ENCODE peak calls at places on chromosome 11, in ten cellular contexts. U is tibial nerve, V is transverse colon, D is A549, M is NB4, A is testis, Q is HCT116, E is stomach, P is ovary, H is heart left ventricle. L is an unnamed sample.

GRCh38 chr11:71286701-71287643 is 34.6 kb upstream of the SHANK2 start:
- DNase-seq in V (peak), M (no peak), E (peak), Q (no peak), U (peak), H (no peak), A (no peak), P (no peak), D (peak), L (no peak)

GRCh38 chr11:2076441-2076840 is 62.7 kb downstream of the IGF2 start:
- DNase-seq in Q (no peak), P (no peak), A (peak), D (no peak), M (no peak), V (no peak), E (peak), U (no peak), H (no peak), L (no peak)

GRCh38 chr11:76927160-76927559 is 66.4 kb downstream of the ACER3 start:
- DNase-seq in M (no peak), D (no peak), P (no peak), U (no peak), E (no peak), Q (no peak), A (no peak), V (no peak), H (no peak), L (no peak)

GRCh38 chr11:92667446-92668165 is 301.8 kb upstream of the MTNR1B start:
- DNase-seq in P (no peak), V (no peak), H (no peak), U (no peak), E (no peak), Q (no peak), M (no peak), A (no peak), D (no peak), L (no peak)

GRCh38 chr11:80204021-80204420 is 763.2 kb upstream of the TENM4 start:
- DNase-seq in P (no peak), D (no peak), H (no peak), E (no peak), M (no peak), U (no peak), V (no peak), Q (no peak), A (no peak), L (no peak)

GRCh38 chr11:122984186-122985011 is 2.8 kb upstream of the BSX start:
- DNase-seq in A (peak), P (no peak), D (peak), H (no peak), E (no peak), Q (no peak), V (no peak), U (no peak), M (no peak), L (peak)

GRCh38 chr11:73907191-73907590 is 30.4 kb downstream of the PAAF1 start:
- DNase-seq in M (peak), E (no peak), D (peak), U (no peak), V (no peak), H (peak), A (no peak), Q (peak), P (no peak), L (peak)

GRCh38 chr11:24155792-24156191 is 341.1 kb upstream of the LUZP2 start:
- DNase-seq in P (no peak), E (no peak), D (no peak), Q (no peak), A (no peak), M (peak), U (no peak), V (no peak), H (no peak), L (peak)

GRCh38 chr11:76455331-76455730 is 10.5 kb downstream of the EMSY start:
- DNase-seq in V (no peak), D (no peak), M (no peak), Q (no peak), A (no peak), E (no peak), H (no peak), P (no peak), U (no peak), L (no peak)

GRCh38 chr11:37100008-37100407 is 502.0 kb upstream of the RAG2 start:
- DNase-seq in A (no peak), M (no peak), E (no peak), H (no peak), U (no peak), Q (no peak), D (no peak), V (no peak), P (no peak), L (no peak)

GRCh38 chr11:95697614-95698408 is 91.8 kb downstream of the FAM76B start:
- DNase-seq in V (no peak), E (no peak), Q (no peak), U (no peak), A (no peak), H (no peak), M (no peak), D (no peak), P (no peak), L (no peak)

GRCh38 chr11:59012942-59013256 is 73.2 kb upstream of the GLYATL1B start:
- DNase-seq in V (no peak), U (no peak), E (peak), A (no peak), M (no peak), D (no peak), Q (no peak), H (no peak), P (no peak), L (no peak)

GRCh38 chr11:2518112-2518982 is 73.5 kb downstream of the KCNQ1 start:
- DNase-seq in A (no peak), E (peak), P (peak), D (no peak), Q (no peak), M (no peak), H (no peak), V (peak), U (no peak), L (no peak)

GRCh38 chr11:75277211-75277805 is 36.7 kb downstream of the TPBGL start:
- DNase-seq in H (no peak), P (no peak), D (no peak), A (no peak), M (no peak), E (peak), Q (no peak), U (no peak), V (no peak), L (no peak)

GRCh38 chr11:84628871-84629625 is 998.1 kb downstream of the DLG2 start:
- DNase-seq in V (no peak), P (no peak), D (no peak), H (no peak), Q (no peak), A (no peak), M (no peak), E (no peak), U (no peak), L (no peak)

GRCh38 chr11:19601235-19601634 is 111.4 kb upstream of the NAV2 start:
- DNase-seq in U (no peak), D (no peak), Q (no peak), H (no peak), M (no peak), P (no peak), E (no peak), A (no peak), V (no peak), L (no peak)

GRCh38 chr11:92969634-92970347 is at the start of gene MTNR1B:
- DNase-seq in V (no peak), A (no peak), M (no peak), E (no peak), D (no peak), Q (no peak), U (no peak), P (no peak), H (no peak), L (no peak)

GRCh38 chr11:122229611-122230386 is 113.8 kb upstream of the BLID start:
- DNase-seq in D (no peak), A (peak), V (no peak), P (no peak), U (no peak), E (no peak), H (peak), Q (no peak), M (no peak), L (no peak)

GRCh38 chr11:11463397-11463796 is 110.3 kb upstream of the CSNK2A3 start:
- DNase-seq in D (no peak), A (no peak), V (no peak), H (no peak), P (no peak), Q (no peak), U (no peak), E (no peak), M (peak), L (no peak)

GRCh38 chr11:80529722-80530121 is 1088.9 kb upstream of the TENM4 start:
- DNase-seq in H (no peak), Q (no peak), D (no peak), A (no peak), E (no peak), V (no peak), P (no peak), U (no peak), M (no peak), L (no peak)

GRCh38 chr11:16239130-16240105 is 116.9 kb downstream of the SOX6 start:
- DNase-seq in A (no peak), M (no peak), H (no peak), V (no peak), U (no peak), Q (no peak), D (no peak), P (no peak), E (no peak), L (no peak)

GRCh38 chr11:100752371-100753073 is 65.4 kb downstream of the ARHGAP42 start:
- DNase-seq in U (no peak), M (no peak), E (no peak), P (no peak), Q (no peak), V (no peak), H (no peak), A (no peak), D (no peak), L (no peak)

GRCh38 chr11:67266424-67267187 is at the start of gene GRK2:
- DNase-seq in M (peak), A (no peak), E (peak), U (no peak), P (peak), H (no peak), D (peak), Q (no peak), V (no peak), L (peak)

GRCh38 chr11:120625565-120625964 is 114.0 kb downstream of the GRIK4 start:
- DNase-seq in U (no peak), H (no peak), A (no peak), M (no peak), P (no peak), Q (no peak), D (no peak), E (no peak), V (no peak), L (no peak)

GRCh38 chr11:74710291-74710938 is 20.8 kb downstream of the CHRDL2 start:
- DNase-seq in P (peak), E (no peak), V (no peak), A (peak), D (no peak), Q (no peak), U (no peak), M (no peak), H (no peak), L (no peak)

GRCh38 chr11:3984896-3985295 is 109.7 kb upstream of the RRM1 start:
- DNase-seq in Q (no peak), U (no peak), E (no peak), M (peak), H (no peak), D (no peak), V (no peak), P (peak), A (no peak), L (no peak)

GRCh38 chr11:18727499-18728236 is 1.7 kb upstream of the IGSF22 start:
- DNase-seq in P (peak), M (peak), E (no peak), V (peak), H (no peak), Q (peak), U (peak), D (peak), A (peak), L (peak)

GRCh38 chr11:11513438-11513837 is 108.4 kb downstream of the GALNT18 start:
- DNase-seq in E (no peak), D (peak), H (no peak), U (no peak), A (no peak), V (no peak), Q (no peak), P (no peak), M (no peak), L (no peak)

GRCh38 chr11:128521697-128522062 is 65.7 kb downstream of the ETS1 start:
- DNase-seq in H (no peak), M (no peak), P (peak), Q (no peak), E (no peak), D (no peak), V (no peak), A (no peak), U (no peak), L (no peak)

GRCh38 chr11:83193315-83194283 is at the start of gene ANKRD42:
- DNase-seq in H (peak), Q (peak), U (peak), M (peak), A (peak), E (peak), D (peak), V (peak), P (peak), L (peak)
- TF ChIP-seq POLR2A in H (no peak), Q (peak), U (peak), M (peak), A (peak), E (no peak), D (peak), V (peak), P (peak), L (peak)

GRCh38 chr11:63970902-63971301 is 3.5 kb upstream of the COX8A start:
- DNase-seq in A (no peak), V (no peak), U (no peak), Q (no peak), P (no peak), D (no peak), E (no peak), H (no peak), M (peak), L (no peak)

GRCh38 chr11:63979426-63979825 is 5.0 kb downstream of the COX8A start:
- DNase-seq in M (no peak), H (no peak), A (no peak), D (no peak), P (no peak), V (no peak), E (no peak), Q (no peak), U (no peak), L (no peak)

GRCh38 chr11:63978551-63979235 is 4.3 kb downstream of the COX8A start:
- DNase-seq in V (no peak), E (no peak), P (no peak), A (no peak), M (no peak), U (no peak), D (no peak), Q (no peak), H (no peak), L (no peak)

DNA sequence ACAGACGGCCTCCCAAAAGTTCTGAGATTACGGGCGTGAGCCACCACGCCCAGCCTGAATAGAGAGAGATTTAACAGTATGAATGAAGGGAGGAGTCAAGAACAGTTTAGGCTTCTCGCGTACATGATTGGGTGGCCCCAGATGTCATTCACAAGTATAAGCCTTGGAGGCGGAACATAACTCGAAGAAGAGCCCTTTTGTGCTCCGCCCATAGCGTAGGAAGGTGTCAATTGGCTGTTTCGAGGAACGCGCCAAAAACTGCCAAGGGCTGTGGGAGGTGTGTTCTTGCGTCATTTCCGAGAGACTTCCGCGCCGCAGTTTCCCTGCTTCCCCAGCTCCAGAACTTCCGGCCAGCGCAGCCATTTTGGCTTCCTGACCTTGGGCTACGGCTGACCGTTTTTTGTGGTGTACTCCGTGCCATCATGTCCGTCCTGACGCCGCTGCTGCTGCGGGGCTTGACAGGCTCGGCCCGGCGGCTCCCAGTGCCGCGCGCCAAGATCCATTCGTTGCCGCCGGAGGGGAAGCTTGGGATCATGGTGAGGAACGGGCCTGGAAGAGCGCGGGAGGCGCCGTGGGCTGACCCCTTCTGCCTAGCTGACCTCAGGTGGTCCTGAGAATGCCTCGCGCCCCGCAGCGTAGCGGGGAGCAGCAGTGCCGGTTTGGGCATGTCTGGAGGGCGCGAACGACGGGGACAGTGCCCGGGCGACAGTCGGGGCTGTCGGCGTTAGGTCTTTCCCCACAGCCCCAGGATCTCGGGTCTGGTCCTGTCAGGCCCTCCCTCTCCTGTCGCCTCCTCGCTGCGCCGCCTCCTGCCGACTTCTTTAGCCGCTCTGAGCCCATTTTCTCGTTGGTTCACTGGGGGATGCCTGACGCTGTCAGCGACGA is at the start of gene COX8A:
- DNase-seq in P (peak), E (peak), H (peak), Q (peak), D (peak), A (peak), M (peak), V (peak), U (peak), L (peak)
- TF ChIP-seq POLR2A in P (peak), E (no peak), H (no peak), Q (no peak), D (peak), A (no peak), M (peak), V (peak), U (no peak), L (peak)

DNA sequence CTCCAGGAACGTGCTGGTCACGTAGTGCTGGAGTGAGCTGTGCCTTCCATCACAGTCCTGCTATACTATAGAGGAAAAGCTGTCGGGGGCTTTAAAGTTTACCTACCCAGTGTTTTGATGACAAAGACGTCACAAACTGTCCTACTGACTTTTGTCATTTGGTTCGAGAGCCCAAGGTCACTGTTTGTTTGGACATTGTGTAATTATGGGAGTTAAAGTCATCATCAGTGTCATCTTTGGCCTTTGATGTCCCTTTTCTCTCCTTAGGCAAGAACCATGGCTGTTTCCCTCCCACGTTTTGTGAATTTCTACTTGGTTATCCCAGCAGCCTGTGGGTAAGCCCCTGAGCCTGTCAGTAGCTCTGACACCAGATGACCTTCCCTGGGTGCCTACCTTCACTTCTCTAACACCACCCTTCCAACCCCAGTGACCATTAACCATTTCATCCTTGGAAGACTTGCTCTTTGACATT is 59.3 kb downstream of the SLC1A2 start:
- DNase-seq in V (no peak), Q (no peak), P (no peak), M (no peak), A (no peak), E (no peak), D (no peak), H (no peak), U (peak), L (no peak)
- TF ChIP-seq POLR2A in V (no peak), Q (no peak), P (no peak), M (no peak), A (no peak), E (no peak), D (no peak), H (no peak), U (no peak), L (no peak)

DNA sequence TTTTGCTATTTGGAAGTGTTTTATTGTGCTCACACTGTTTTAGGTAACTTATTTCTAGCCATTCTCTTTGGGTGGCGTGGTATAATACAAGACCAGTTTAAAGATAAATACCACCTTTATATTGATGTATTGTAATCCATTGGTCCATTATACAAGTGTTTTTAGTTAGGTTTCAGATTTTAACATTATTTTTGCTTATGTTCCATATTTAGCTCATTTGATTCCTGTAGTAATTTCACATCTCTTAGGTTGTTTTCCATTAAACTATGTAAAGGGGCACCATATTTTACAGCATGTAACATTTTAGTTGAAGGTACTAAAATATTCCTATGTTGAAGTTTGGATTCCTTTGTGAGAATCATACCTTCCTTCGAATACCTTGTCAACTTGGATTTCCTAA is 20.1 kb downstream of the EED start:
- DNase-seq in U (no peak), Q (no peak), E (no peak), V (no peak), P (no peak), M (no peak), A (no peak), D (no peak), H (no peak), L (no peak)
- TF ChIP-seq POLR2A in U (no peak), Q (no peak), E (no peak), V (no peak), P (no peak), M (no peak), A (no peak), D (no peak), H (no peak), L (no peak)

GRCh38 chr11:45843158-45843924 is 3.9 kb upstream of the CRY2 start:
- DNase-seq in Q (peak), A (peak), P (peak), U (peak), E (peak), D (peak), M (peak), H (peak), V (peak), L (peak)
- TF ChIP-seq POLR2A in Q (no peak), A (no peak), P (peak), U (no peak), E (no peak), D (no peak), M (no peak), H (no peak), V (peak), L (no peak)

DNA sequence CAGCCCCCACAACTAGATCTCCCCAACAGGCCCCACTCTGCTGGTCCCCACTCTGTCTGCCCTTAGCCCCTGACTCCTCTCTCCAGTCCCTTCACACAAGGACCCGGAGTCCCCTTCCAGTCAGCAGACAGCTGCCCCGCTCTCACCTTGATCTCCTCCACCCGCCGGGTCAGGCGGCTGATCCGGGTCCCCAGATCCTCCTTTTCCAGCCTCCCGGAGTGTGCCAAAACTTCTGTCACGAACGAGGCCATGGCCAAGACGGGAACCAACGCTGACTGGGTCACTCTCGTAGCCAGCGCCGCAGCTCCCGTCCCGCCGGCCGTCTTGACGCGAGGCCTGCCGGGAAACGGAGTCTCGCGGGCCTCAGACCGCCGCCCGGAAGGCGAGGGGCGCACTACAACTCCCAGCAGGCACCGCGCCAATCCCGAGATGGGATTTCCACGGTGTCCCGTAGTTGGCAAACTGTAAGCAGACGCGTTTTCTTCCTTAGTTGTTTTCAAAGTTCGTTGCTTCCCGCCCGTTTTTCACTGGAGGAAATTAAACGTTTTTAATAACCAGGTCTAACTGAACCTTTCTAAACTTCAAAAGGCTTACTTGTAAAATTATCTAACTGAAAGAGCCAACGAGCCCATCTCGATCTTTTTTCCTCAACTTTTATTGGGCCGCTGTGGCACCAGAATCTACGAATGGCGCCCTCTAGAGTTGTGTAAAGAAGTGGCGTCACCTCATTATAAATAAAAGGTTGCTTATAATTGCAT is at the start of gene ZW10:
- DNase-seq in D (peak), Q (peak), P (peak), E (peak), A (peak), H (peak), U (peak), V (peak), M (peak), L (peak)
- TF ChIP-seq POLR2A in D (peak), Q (peak), P (no peak), E (no peak), A (no peak), H (no peak), U (peak), V (peak), M (peak), L (peak)

GRCh38 chr11:45518096-45518852 is 147.1 kb downstream of the CHST1 start:
- DNase-seq in U (no peak), P (no peak), Q (peak), A (peak), D (no peak), V (no peak), E (no peak), H (no peak), M (no peak), L (no peak)
- TF ChIP-seq POLR2A in U (no peak), P (no peak), Q (no peak), A (no peak), D (no peak), V (no peak), E (no peak), H (no peak), M (no peak), L (no peak)

GRCh38 chr11:9573775-9574555 is 495 bp downstream of the WEE1 start:
- DNase-seq in P (no peak), E (peak), D (no peak), A (peak), V (peak), Q (no peak), H (peak), U (no peak), M (peak), L (no peak)
- TF ChIP-seq POLR2A in P (peak), E (no peak), D (no peak), A (no peak), V (no peak), Q (peak), H (no peak), U (no peak), M (no peak), L (no peak)